ENCODE peak calls at places on chromosome 22, in four cellular contexts. Q is PC-3, X is SK-N-SH, A is Peyer's patch. R is an unnamed sample.

GRCh38 chr22:46942816-46943783 is 180.7 kb downstream of the TBC1D22A start:
- DNase-seq in X (no peak), A (no peak), Q (no peak), R (no peak)

GRCh38 chr22:35838849-35839646 is 121.4 kb downstream of the APOL5 start:
- DNase-seq in X (no peak), Q (peak), A (no peak), R (peak)

GRCh38 chr22:24510694-24511625 is 15.8 kb downstream of the UPB1 start:
- DNase-seq in X (no peak), Q (no peak), A (peak), R (no peak)

GRCh38 chr22:32255726-32256125 is 579 bp upstream of the SLC5A4 start:
- DNase-seq in X (no peak), A (no peak), Q (no peak), R (no peak)

GRCh38 chr22:35510481-35510934 is 30.1 kb upstream of the RASD2 start:
- DNase-seq in X (no peak), A (no peak), Q (no peak), R (no peak)

GRCh38 chr22:29617922-29618629 is 14.6 kb downstream of the NF2 start:
- DNase-seq in Q (peak), X (no peak), A (no peak), R (no peak)

GRCh38 chr22:29727248-29727551 is 7.4 kb downstream of the CABP7 start:
- DNase-seq in Q (no peak), X (peak), A (no peak), R (peak)

GRCh38 chr22:21709688-21710087 is 25.9 kb downstream of the YPEL1 start:
- DNase-seq in A (no peak), X (no peak), Q (no peak), R (no peak)

GRCh38 chr22:39962071-39962470 is 1.9 kb downstream of the TMA7B start:
- DNase-seq in A (no peak), Q (no peak), X (no peak), R (no peak)

GRCh38 chr22:40748388-40748970 is 69.2 kb downstream of the MCHR1 start:
- DNase-seq in X (no peak), A (no peak), Q (no peak), R (no peak)

GRCh38 chr22:23053912-23054530 is 16.3 kb upstream of the GNAZ start:
- DNase-seq in X (no peak), Q (no peak), A (peak), R (no peak)

GRCh38 chr22:35170716-35171697 is 86.3 kb upstream of the HMGXB4 start:
- DNase-seq in A (no peak), X (no peak), Q (no peak), R (peak)

GRCh38 chr22:28019360-28019759 is 100.3 kb upstream of the PITPNB start:
- DNase-seq in A (peak), Q (peak), X (no peak), R (no peak)

GRCh38 chr22:31836010-31836409 is 82.2 kb downstream of the DEPDC5 start:
- DNase-seq in Q (no peak), A (no peak), X (no peak), R (no peak)

GRCh38 chr22:25749420-25750169 is 7.6 kb downstream of the MYO18B start:
- DNase-seq in A (no peak), X (no peak), Q (no peak), R (no peak)

GRCh38 chr22:21646608-21647590 is 4.8 kb downstream of the SDF2L1 start:
- DNase-seq in A (peak), Q (peak), X (peak), R (peak)

GRCh38 chr22:19714320-19715252 is at the start of gene SEPTIN5:
- DNase-seq in A (no peak), X (peak), Q (no peak), R (no peak)
- H3K4me3 ChIP-seq in A (peak), X (peak), Q (peak), R (peak)

GRCh38 chr22:44179989-44180705 is 578 bp upstream of the PARVG start:
- DNase-seq in Q (no peak), A (no peak), X (no peak), R (no peak)

GRCh38 chr22:44179196-44179988 is 1.3 kb upstream of the PARVG start:
- DNase-seq in A (no peak), Q (no peak), X (no peak), R (no peak)

GRCh38 chr22:44181033-44181911 is 547 bp downstream of the PARVG start:
- DNase-seq in X (no peak), A (peak), Q (peak), R (no peak)

GRCh38 chr22:44181912-44182590 is 1.3 kb downstream of the PARVG start:
- DNase-seq in X (no peak), Q (no peak), A (no peak), R (no peak)

GRCh38 chr22:44180706-44181032 is at the start of gene PARVG:
- DNase-seq in X (no peak), Q (peak), A (peak), R (no peak)
- H3K4me3 ChIP-seq in X (no peak), Q (no peak), A (peak), R (no peak)

GRCh38 chr22:38266120-38266519 is 6.7 kb downstream of the TMEM184B start:
- DNase-seq in A (no peak), Q (no peak), X (no peak), R (no peak)
- H3K4me3 ChIP-seq in A (no peak), Q (no peak), X (no peak), R (no peak)

GRCh38 chr22:30822216-30823014 is 127.7 kb downstream of the OSBP2 start:
- DNase-seq in X (peak), A (peak), Q (no peak), R (no peak)
- H3K4me3 ChIP-seq in X (peak), A (peak), Q (peak), R (no peak)

GRCh38 chr22:19632671-19633148 is 81.6 kb upstream of the SEPTIN5 start:
- DNase-seq in Q (no peak), A (peak), X (peak), R (no peak)

GRCh38 chr22:19629720-19630419 is 84.4 kb upstream of the SEPTIN5 start:
- DNase-seq in Q (peak), X (peak), A (peak), R (peak)

GRCh38 chr22:19634206-19634536 is 80.1 kb upstream of the SEPTIN5 start:
- DNase-seq in X (peak), A (peak), Q (no peak), R (no peak)

GRCh38 chr22:19630614-19631013 is 83.7 kb upstream of the SEPTIN5 start:
- DNase-seq in A (no peak), X (peak), Q (no peak), R (no peak)

GRCh38 chr22:19631899-19632670 is 82.2 kb upstream of the SEPTIN5 start:
- DNase-seq in Q (peak), A (peak), X (peak), R (no peak)
- H3K4me3 ChIP-seq in Q (no peak), A (no peak), X (no peak), R (no peak)

GRCh38 chr22:49764151-49764581 is 63.5 kb downstream of the BRD1 start:
- DNase-seq in Q (no peak), X (peak), A (peak), R (no peak)
- H3K4me3 ChIP-seq in Q (no peak), X (no peak), A (no peak), R (no peak)

GRCh38 chr22:17348464-17349103 is 20.7 kb upstream of the CECR2 start:
- DNase-seq in Q (no peak), A (no peak), X (no peak), R (no peak)
- H3K4me3 ChIP-seq in Q (no peak), A (no peak), X (no peak), R (no peak)

GRCh38 chr22:42039271-42039670 is 31.3 kb downstream of the NAGA start:
- DNase-seq in Q (no peak), X (no peak), A (no peak), R (no peak)

DNA sequence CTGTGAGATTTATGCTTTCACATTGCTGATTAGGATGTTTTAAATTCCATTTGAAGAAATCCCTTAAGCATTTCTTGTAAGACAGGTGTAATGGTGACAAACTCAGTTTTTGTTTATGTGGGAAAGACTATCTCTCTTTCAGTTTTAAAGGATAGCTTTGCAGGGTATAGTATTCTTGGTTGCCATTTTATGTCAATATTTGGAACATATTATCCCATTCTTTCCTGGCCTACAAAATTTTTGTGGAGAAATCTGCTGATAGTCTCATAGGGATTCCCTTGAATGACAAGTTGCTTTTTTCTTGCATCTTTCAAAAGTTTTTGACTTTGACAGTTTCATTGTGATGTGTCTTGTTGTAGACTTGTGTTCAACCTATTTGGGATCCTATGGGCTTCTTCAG is 28.8 kb downstream of the NAGA start:
- DNase-seq in X (no peak), A (no peak), Q (no peak), R (no peak)
- H3K4me3 ChIP-seq in X (no peak), A (no peak), Q (no peak), R (no peak)

R was measured in WERI-Rb-1.